ENCODE peak calls at places on chromosome 14, in seven cellular contexts. Z is CD8-positive, alpha-beta memory T cell; R is EH; F is mesenchymal stem cell; L is ovary; V is right lobe of liver; O is NCI-H2171. W is an unnamed sample.

GRCh38 chr14:52553671-52554575 is 1.3 kb downstream of the GPR137C start:
- DNase-seq in Z (peak), R (peak), F (peak), L (peak), V (peak), O (peak), W (peak)

GRCh38 chr14:75513911-75514672 is 8.2 kb upstream of the BATF start:
- DNase-seq in Z (peak), R (no peak), F (no peak), L (no peak), V (no peak), O (no peak), W (no peak)

GRCh38 chr14:64705406-64706118 is 1.3 kb downstream of the PLEKHG3 start:
- DNase-seq in Z (no peak), R (peak), F (peak), L (no peak), V (peak), O (no peak), W (no peak)

GRCh38 chr14:94165744-94166143 is 8.4 kb upstream of the PPP4R4 start:
- DNase-seq in Z (no peak), R (no peak), F (no peak), L (no peak), V (no peak), O (no peak), W (no peak)

GRCh38 chr14:104384776-104385071 is 194.8 kb upstream of the C14orf180 start:
- DNase-seq in Z (peak), R (no peak), F (no peak), L (no peak), V (no peak), O (no peak), W (no peak)

GRCh38 chr14:55389330-55389729 is 22.3 kb downstream of the ATG14 start:
- DNase-seq in Z (no peak), R (peak), F (peak), L (no peak), V (no peak), O (no peak), W (no peak)

GRCh38 chr14:100022772-100023451 is 42.3 kb upstream of the EVL start:
- DNase-seq in Z (no peak), R (peak), F (peak), L (no peak), V (no peak), O (peak), W (no peak)

GRCh38 chr14:73223049-73223448 is 14.3 kb upstream of the PAPLN start:
- DNase-seq in Z (no peak), R (no peak), F (peak), L (no peak), V (no peak), O (no peak), W (no peak)

GRCh38 chr14:24692382-24693352 is 58.7 kb upstream of the GZMB start:
- DNase-seq in Z (peak), R (no peak), F (no peak), L (no peak), V (no peak), O (no peak), W (no peak)

GRCh38 chr14:49972199-49972671 is 79.4 kb downstream of the ARF6 start:
- DNase-seq in Z (no peak), R (peak), F (peak), L (no peak), V (no peak), O (peak), W (peak)

GRCh38 chr14:50798048-50798421 is 32.9 kb downstream of the NIN start:
- DNase-seq in Z (no peak), R (no peak), F (no peak), L (no peak), V (no peak), O (no peak), W (no peak)

W was measured in dermis blood vessel endothelial cell.